ENCODE peak calls at places on chromosome 18, in five cellular contexts. H is iPS DF 6.9, U is fibroblast of lung, G is astrocyte, P is Peyer's patch. N is an unnamed sample.

GRCh38 chr18:5768454-5768853 is 126.9 kb downstream of the TMEM200C start:
- DNase-seq in H (no peak), U (no peak), G (no peak), P (no peak), N (no peak)

GRCh38 chr18:56770873-56771272 is 119.7 kb downstream of the WDR7 start:
- DNase-seq in H (no peak), U (peak), G (no peak), P (no peak), N (no peak)

GRCh38 chr18:12679183-12679786 is 21.4 kb upstream of the SPIRE1 start:
- DNase-seq in H (no peak), U (peak), G (no peak), P (no peak), N (no peak)

GRCh38 chr18:55272510-55273243 is 313.4 kb upstream of the CCDC68 start:
- DNase-seq in H (no peak), U (peak), G (peak), P (no peak), N (no peak)

GRCh38 chr18:57595347-57595746 is 8.8 kb upstream of the FECH start:
- DNase-seq in H (no peak), U (no peak), G (no peak), P (no peak), N (no peak)

GRCh38 chr18:33584845-33585775 is 7.1 kb downstream of the ASXL3 start:
- DNase-seq in H (no peak), U (no peak), G (no peak), P (no peak), N (no peak)

GRCh38 chr18:75439356-75439755 is 11.9 kb upstream of the SMIM21 start:
- DNase-seq in H (no peak), U (no peak), G (no peak), P (no peak), N (no peak)

GRCh38 chr18:50283469-50284209 is 2.3 kb upstream of the MBD1 start:
- DNase-seq in H (no peak), U (no peak), G (no peak), P (no peak), N (no peak)

GRCh38 chr18:36798738-36799473 is 29.9 kb downstream of the TPGS2 start:
- DNase-seq in H (no peak), U (no peak), G (peak), P (no peak), N (no peak)

GRCh38 chr18:70024088-70024487 is 76.4 kb upstream of the CD226 start:
- DNase-seq in H (no peak), U (no peak), G (no peak), P (no peak), N (no peak)

GRCh38 chr18:26301681-26302080 is 75.4 kb downstream of the TAF4B start:
- DNase-seq in H (no peak), U (peak), G (peak), P (no peak), N (no peak)

GRCh38 chr18:8627107-8627472 is 17.9 kb downstream of the RAB12 start:
- DNase-seq in H (no peak), U (no peak), G (no peak), P (no peak), N (no peak)

GRCh38 chr18:1094408-1094807 is 189.7 kb downstream of the ADCYAP1 start:
- DNase-seq in H (no peak), U (no peak), G (peak), P (no peak), N (no peak)

GRCh38 chr18:21740474-21740723 is 193 bp upstream of the MIB1 start:
- DNase-seq in H (no peak), U (peak), G (peak), P (peak), N (no peak)

GRCh38 chr18:6414118-6414722 is 491 bp downstream of the L3MBTL4 start:
- DNase-seq in H (no peak), U (peak), G (no peak), P (peak), N (no peak)

GRCh38 chr18:9671214-9671613 is 36.9 kb upstream of the RAB31 start:
- DNase-seq in H (no peak), U (no peak), G (no peak), P (no peak), N (no peak)

GRCh38 chr18:23929362-23929940 is 85.1 kb upstream of the TTC39C start:
- DNase-seq in H (no peak), U (no peak), G (no peak), P (no peak), N (no peak)

GRCh38 chr18:26655614-26656400 is 107.5 kb upstream of the KCTD1 start:
- DNase-seq in H (no peak), U (peak), G (peak), P (peak), N (peak)

GRCh38 chr18:67281746-67282145 is 234.8 kb downstream of the DSEL start:
- DNase-seq in H (no peak), U (no peak), G (no peak), P (no peak), N (no peak)

GRCh38 chr18:45793295-45793965 is 32.0 kb upstream of the SIGLEC15 start:
- DNase-seq in H (no peak), U (peak), G (peak), P (no peak), N (no peak)

GRCh38 chr18:12911025-12911927 is 27.2 kb upstream of the PTPN2 start:
- DNase-seq in H (no peak), U (peak), G (peak), P (peak), N (no peak)

GRCh38 chr18:78733762-78734613 is 245.6 kb upstream of the SALL3 start:
- DNase-seq in H (no peak), U (no peak), G (no peak), P (peak), N (no peak)

GRCh38 chr18:72830109-72830508 is 37.7 kb downstream of the NETO1 start:
- DNase-seq in H (peak), U (no peak), G (peak), P (no peak), N (no peak)

GRCh38 chr18:60189840-60190239 is 182.7 kb downstream of the MC4R start:
- DNase-seq in H (no peak), U (no peak), G (no peak), P (no peak), N (no peak)

GRCh38 chr18:25305584-25305983 is 46.4 kb downstream of the ZNF521 start:
- DNase-seq in H (no peak), U (no peak), G (no peak), P (no peak), N (no peak)

GRCh38 chr18:31429623-31430022 is 17.9 kb upstream of the DSG3 start:
- DNase-seq in H (no peak), U (no peak), G (no peak), P (peak), N (no peak)

GRCh38 chr18:8991131-8991530 is 111.4 kb upstream of the NDUFV2 start:
- DNase-seq in H (no peak), U (no peak), G (no peak), P (no peak), N (no peak)

GRCh38 chr18:39946623-39947061 is 2008.4 kb upstream of the PIK3C3 start:
- DNase-seq in H (no peak), U (peak), G (peak), P (no peak), N (no peak)

GRCh38 chr18:23205980-23206379 is 70.7 kb downstream of the CABLES1 start:
- DNase-seq in H (no peak), U (no peak), G (no peak), P (no peak), N (no peak)

GRCh38 chr18:9669016-9669415 is 39.1 kb upstream of the RAB31 start:
- DNase-seq in H (no peak), U (no peak), G (no peak), P (no peak), N (no peak)

GRCh38 chr18:30406728-30407127 is 635.8 kb downstream of the DSC3 start:
- DNase-seq in H (no peak), U (peak), G (no peak), P (no peak), N (no peak)

GRCh38 chr18:76212958-76213357 is 282.1 kb downstream of the ZNF516 start:
- DNase-seq in H (no peak), U (no peak), G (no peak), P (no peak), N (no peak)

GRCh38 chr18:58195278-58195721 is 151.3 kb downstream of the NEDD4L start:
- DNase-seq in H (no peak), U (no peak), G (no peak), P (peak), N (peak)

GRCh38 chr18:13138822-13139139 is 79.8 kb upstream of the LDLRAD4 start:
- DNase-seq in H (no peak), U (no peak), G (no peak), P (no peak), N (peak)

GRCh38 chr18:49843778-49844625 is 30.7 kb upstream of the ACAA2 start:
- DNase-seq in H (no peak), U (no peak), G (no peak), P (no peak), N (no peak)

GRCh38 chr18:68925268-68925667 is 127.4 kb downstream of the CCDC102B start:
- DNase-seq in H (no peak), U (peak), G (no peak), P (no peak), N (peak)

GRCh38 chr18:68484241-68484640 is 230.7 kb downstream of the TMX3 start:
- DNase-seq in H (no peak), U (peak), G (peak), P (no peak), N (no peak)

GRCh38 chr18:78242307-78242643 is 737.3 kb upstream of the SALL3 start:
- DNase-seq in H (no peak), U (peak), G (no peak), P (no peak), N (no peak)

GRCh38 chr18:9549405-9549804 is 65.0 kb downstream of the PPP4R1 start:
- DNase-seq in H (no peak), U (no peak), G (no peak), P (no peak), N (no peak)

DNA sequence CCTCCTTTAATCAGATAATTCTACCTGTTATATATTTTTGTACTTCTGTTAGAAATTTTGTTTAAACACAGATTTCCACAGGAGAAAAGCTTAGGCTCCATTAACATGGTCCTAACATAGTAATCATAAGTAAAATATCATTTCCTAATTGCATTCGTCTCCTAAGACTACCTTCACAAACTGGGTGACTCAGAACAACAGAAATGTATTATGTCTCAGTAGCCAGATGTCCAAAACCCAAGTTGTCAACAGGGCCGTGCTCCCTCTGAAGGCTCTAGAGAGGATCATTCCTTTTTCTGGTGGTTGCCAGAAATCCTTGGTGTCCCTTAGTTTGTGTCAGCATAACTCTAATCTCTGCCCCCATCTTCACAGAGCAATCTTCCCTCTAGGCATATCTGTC is 5.4 kb downstream of the FBXO15 start:
- DNase-seq in H (no peak), U (no peak), G (no peak), P (no peak), N (no peak)
- H3K4me3 ChIP-seq in H (no peak), U (no peak), G (no peak), P (no peak), N (no peak)

DNA sequence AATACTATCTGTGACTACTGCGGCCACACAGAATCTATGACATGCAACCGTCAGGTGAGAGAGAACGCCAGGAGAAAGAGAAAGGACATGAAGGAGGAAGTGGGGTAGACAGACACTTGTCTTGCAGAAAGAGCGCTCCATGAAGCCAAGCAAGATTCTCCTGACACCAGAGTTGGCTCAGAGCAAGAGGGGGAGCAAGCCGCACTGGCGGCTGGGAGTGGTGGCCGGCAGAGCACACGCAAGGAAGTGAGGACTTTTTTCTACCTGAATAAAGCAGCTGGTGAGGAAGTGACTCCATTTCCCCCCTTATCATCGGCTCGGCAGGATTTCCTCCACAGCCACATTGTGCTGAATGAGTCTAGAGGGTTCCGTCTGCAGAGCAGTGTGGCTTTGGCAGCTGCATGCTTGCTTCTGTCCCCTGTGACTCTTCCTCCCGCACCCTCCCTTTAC is 181.5 kb downstream of the BCL2 start:
- DNase-seq in H (no peak), U (no peak), G (no peak), P (no peak), N (peak)
- H3K27ac ChIP-seq in H (no peak), U (no peak), G (no peak), P (peak), N (peak)

DNA sequence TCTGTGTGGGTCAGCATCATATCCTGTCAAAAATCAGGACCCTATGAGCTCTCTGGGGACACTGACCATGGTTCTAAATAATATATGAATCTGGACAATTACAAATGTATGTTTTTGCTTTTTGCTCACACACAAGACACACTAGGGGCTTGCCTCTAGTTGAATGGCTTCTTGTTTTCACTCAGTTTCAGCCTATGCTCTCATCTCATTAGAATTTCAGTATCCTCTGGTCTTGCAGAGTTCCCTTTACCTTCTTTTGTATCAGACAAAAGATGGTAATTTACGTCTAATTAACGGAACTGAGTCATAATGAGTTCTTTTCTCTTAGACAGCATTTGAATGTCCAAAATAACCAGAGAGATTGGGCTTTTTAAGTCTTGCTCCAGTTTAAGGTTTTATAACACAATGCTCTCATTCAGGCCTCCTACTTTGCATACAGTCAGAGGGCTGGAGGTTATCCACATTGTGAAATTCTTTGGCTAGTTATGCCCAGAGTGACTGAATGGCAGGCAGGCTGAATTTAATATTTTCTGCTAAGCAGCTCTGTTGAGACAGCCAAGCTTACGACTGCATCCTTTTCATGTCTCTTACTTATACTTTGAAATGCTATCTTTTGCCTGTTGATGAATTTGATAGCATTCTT is 90.3 kb downstream of the CDH2 start:
- DNase-seq in H (peak), U (peak), G (peak), P (no peak), N (no peak)
- H3K4me3 ChIP-seq in H (no peak), U (no peak), G (peak), P (no peak), N (no peak)

DNA sequence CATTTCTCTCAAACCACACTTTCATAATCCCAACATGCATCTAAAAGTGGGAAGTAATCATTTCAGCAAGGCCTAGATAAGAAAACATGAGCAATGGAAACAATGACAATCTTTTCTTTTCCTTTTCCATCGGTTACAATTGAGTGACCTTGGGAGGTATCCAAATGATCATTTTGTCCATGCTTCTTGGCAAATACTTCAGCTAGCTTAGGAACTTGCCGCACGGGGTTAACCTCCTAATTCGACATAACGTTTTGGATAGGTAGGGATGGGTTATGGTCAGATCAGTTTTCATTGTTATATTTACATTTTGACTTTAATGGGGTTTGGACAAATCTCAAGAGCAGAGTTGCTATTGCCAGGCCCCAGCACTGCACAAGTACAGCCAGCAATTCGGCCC is 4.6 kb upstream of the PTPRM start:
- DNase-seq in H (no peak), U (no peak), G (no peak), P (no peak), N (no peak)
- H3K27ac ChIP-seq in H (no peak), U (no peak), G (no peak), P (no peak), N (no peak)

GRCh38 chr18:7566587-7567486 is at the start of gene PTPRM:
- DNase-seq in H (no peak), U (peak), G (peak), P (peak), N (peak)

GRCh38 chr18:7567487-7568425 is 640 bp downstream of the PTPRM start:
- DNase-seq in H (no peak), U (peak), G (peak), P (peak), N (no peak)

GRCh38 chr18:7568426-7568825 is 1.3 kb downstream of the PTPRM start:
- DNase-seq in H (no peak), U (peak), G (peak), P (no peak), N (no peak)

GRCh38 chr18:7566244-7566586 is 901 bp upstream of the PTPRM start:
- DNase-seq in H (no peak), U (peak), G (no peak), P (no peak), N (no peak)

DNA sequence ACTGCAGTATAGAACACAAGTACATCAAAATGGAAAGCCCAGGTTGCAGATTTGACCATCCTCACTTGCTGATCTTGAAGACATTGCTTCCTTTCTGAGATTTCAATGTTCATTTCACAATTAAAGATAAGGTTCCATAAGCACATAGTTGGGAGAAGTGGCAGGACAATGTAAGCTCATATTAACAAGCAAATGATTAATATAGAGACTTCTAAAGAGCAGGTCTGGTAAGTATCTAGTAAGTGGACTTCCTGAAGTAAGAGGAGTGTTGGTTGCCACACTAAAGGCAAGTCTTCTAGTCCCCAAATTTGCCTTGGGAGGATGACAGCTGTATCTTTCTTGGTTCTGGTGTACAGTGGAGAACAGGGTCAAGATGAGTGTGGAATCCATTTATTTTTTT is 1.4 kb upstream of the PTPRM start:
- DNase-seq in H (no peak), U (no peak), G (no peak), P (no peak), N (no peak)
- H3K4me3 ChIP-seq in H (no peak), U (peak), G (no peak), P (no peak), N (no peak)

GRCh38 chr18:2848145-2848878 is 1.5 kb downstream of the EMILIN2 start:
- DNase-seq in H (no peak), U (peak), G (no peak), P (no peak), N (no peak)

GRCh38 chr18:2848879-2849254 is 2.1 kb downstream of the EMILIN2 start:
- DNase-seq in H (no peak), U (no peak), G (no peak), P (no peak), N (no peak)

GRCh38 chr18:2846241-2846637 is 567 bp upstream of the EMILIN2 start:
- DNase-seq in H (no peak), U (peak), G (no peak), P (peak), N (no peak)

GRCh38 chr18:2846638-2847340 is at the start of gene EMILIN2:
- DNase-seq in H (no peak), U (peak), G (peak), P (peak), N (peak)

DNA sequence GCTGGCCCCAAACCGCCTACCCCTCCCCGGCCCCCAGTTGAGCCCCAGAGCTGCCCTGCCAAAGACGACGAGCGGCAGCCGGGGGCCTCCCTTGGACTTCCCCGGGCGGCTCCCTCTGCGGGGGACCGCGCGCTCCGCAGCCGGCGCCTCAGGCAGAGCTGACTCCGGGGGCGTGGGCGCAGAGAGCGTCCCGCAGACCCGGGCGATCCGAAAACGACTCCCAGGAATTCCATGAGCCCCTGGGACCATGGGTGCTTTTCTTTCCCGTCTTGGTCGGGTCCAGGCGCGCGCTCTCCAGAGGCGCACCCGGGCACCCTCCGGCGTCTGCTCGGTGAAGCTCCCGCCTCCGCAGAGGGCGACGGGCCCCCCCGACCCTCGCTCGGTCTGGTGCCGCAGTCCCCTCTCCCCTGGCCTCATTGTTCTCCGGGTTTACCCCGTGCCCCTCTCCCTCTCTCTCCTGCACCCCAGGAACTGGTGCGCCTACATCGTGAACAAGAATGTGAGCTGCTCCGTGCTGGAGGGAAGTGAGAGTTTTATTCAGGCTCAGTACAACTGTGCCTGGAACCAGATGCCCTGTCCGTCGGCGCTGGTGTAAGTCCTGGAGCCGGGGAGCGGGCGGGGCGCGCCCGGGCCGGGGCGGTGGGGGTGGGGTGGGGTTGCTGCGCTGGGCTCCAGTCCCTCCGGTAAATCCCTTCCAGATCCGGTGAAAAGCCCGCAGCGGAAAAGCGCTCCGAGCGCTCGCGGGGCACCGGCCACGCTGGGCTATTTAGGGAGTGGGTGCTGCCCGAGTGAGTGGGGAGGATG is 737 bp downstream of the EMILIN2 start:
- DNase-seq in H (no peak), U (peak), G (no peak), P (no peak), N (no peak)
- H3K27ac ChIP-seq in H (no peak), U (no peak), G (no peak), P (peak), N (no peak)

GRCh38 chr18:2971741-2972552 is 41.0 kb downstream of the LPIN2 start:
- DNase-seq in H (no peak), U (no peak), G (no peak), P (no peak), N (peak)
- H3K4me3 ChIP-seq in H (no peak), U (no peak), G (no peak), P (peak), N (peak)